ENCODE peak calls at places on chromosome X, in six cellular contexts. M is uterus, A is neural progenitor cell, Y is body of pancreas, X is mammary epithelial cell, J is sigmoid colon. D is an unnamed sample.

GRCh38 chrX:153768311-153769157 is 4.5 kb downstream of the PLXNB3 start:
- DNase-seq in M (no peak), A (no peak), Y (no peak), X (no peak), J (no peak), D (no peak)

GRCh38 chrX:109966246-109966645 is 36.7 kb upstream of the TMEM164 start:
- DNase-seq in M (no peak), A (no peak), Y (no peak), X (peak), J (no peak), D (no peak)

GRCh38 chrX:21657318-21658151 is 595 bp downstream of the KLHL34 start:
- DNase-seq in M (no peak), A (no peak), Y (no peak), X (no peak), J (no peak), D (no peak)

GRCh38 chrX:110346681-110347080 is 12.0 kb upstream of the RTL9 start:
- DNase-seq in M (no peak), A (peak), Y (peak), X (no peak), J (no peak), D (no peak)

GRCh38 chrX:130625381-130625780 is 223.6 kb downstream of the RBMX2 start:
- DNase-seq in M (no peak), A (peak), Y (no peak), X (no peak), J (no peak), D (no peak)

GRCh38 chrX:68183612-68184214 is 249.6 kb downstream of the OPHN1 start:
- DNase-seq in M (no peak), A (peak), Y (no peak), X (no peak), J (no peak), D (no peak)

GRCh38 chrX:106802388-106803275 is at the start of gene TBC1D8B:
- DNase-seq in M (peak), A (peak), Y (peak), X (peak), J (peak), D (peak)

GRCh38 chrX:153473126-153473525 is 2.8 kb upstream of the HAUS7 start:
- DNase-seq in M (no peak), A (no peak), Y (no peak), X (no peak), J (no peak), D (no peak)

GRCh38 chrX:69510137-69510715 is 6.1 kb downstream of the NALF2 start:
- DNase-seq in M (no peak), A (no peak), Y (no peak), X (no peak), J (no peak), D (no peak)

GRCh38 chrX:43949669-43950068 is 23.5 kb downstream of the NDP start:
- DNase-seq in M (no peak), A (peak), Y (peak), X (no peak), J (no peak), D (no peak)

GRCh38 chrX:23904096-23904495 is 3.6 kb downstream of the APOO start:
- DNase-seq in M (no peak), A (peak), Y (no peak), X (peak), J (no peak), D (no peak)

GRCh38 chrX:96440941-96441340 is 243.7 kb upstream of the DIAPH2 start:
- DNase-seq in M (no peak), A (no peak), Y (no peak), X (no peak), J (no peak), D (no peak)

GRCh38 chrX:11430266-11430665 is 137.1 kb downstream of the AMELX start:
- DNase-seq in M (no peak), A (no peak), Y (no peak), X (peak), J (no peak), D (no peak)

GRCh38 chrX:140572724-140573123 is 67.9 kb upstream of the SOX3 start:
- DNase-seq in M (no peak), A (peak), Y (peak), X (peak), J (no peak), D (no peak)

GRCh38 chrX:133749370-133749769 is 236.0 kb downstream of the GPC3 start:
- DNase-seq in M (no peak), A (no peak), Y (no peak), X (no peak), J (no peak), D (no peak)
- TF ChIP-seq CTCF in M (no peak), A (no peak), Y (no peak), X (no peak), J (no peak), D (no peak)

DNA sequence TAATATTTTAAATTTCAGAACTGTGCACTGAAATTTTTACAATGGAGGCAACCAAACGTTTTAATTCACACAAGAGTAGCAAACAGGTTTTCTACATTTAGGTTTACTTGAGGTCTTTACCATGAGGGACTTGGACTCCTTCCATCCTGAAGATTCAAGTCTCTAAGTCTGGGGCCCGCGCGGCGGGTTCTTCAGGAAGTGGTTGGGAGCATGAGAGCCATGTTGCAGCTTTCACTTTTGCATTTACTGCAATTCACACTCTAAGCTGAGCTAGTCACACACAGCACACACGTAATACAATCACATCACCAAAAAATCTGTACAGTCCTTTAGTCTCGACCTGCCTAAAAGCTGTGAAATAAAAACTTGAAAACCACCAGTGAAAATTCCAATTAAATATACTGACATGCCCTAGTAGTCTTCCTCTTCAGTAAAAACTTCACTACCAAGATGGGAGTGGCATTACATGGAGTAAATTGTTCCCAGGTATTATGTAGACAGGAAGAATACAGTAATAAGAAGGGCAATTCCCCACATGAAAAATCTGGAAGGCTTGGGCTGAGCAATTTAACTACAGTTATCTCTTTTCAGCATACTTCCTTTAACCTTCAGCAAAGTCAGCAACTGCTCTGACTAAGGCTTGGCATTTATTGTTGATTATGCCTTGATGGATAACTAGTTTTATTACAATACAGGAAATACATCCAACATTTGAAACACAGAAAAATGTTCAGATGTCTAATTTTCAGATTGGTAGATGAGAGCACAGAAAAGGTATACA is 571.1 kb upstream of the DIPK2B start:
- DNase-seq in M (no peak), A (no peak), Y (no peak), X (peak), J (no peak), D (no peak)
- H3K4me3 ChIP-seq in M (no peak), A (no peak), Y (no peak), X (peak), J (no peak), D (peak)

GRCh38 chrX:40406330-40406859 is 174.4 kb upstream of the ATP6AP2 start:
- DNase-seq in M (no peak), A (no peak), Y (no peak), X (no peak), J (no peak), D (no peak)
- H3K27ac ChIP-seq in M (no peak), A (no peak), Y (no peak), X (no peak), J (no peak), D (no peak)

GRCh38 chrX:14051416-14051815 is 21.7 kb upstream of the GEMIN8 start:
- DNase-seq in M (no peak), A (no peak), Y (no peak), X (no peak), J (no peak), D (no peak)
- TF ChIP-seq CTCF in M (no peak), A (no peak), Y (peak), X (no peak), J (no peak), D (no peak)

GRCh38 chrX:73916931-73917657 is 354.1 kb downstream of the CHIC1 start:
- DNase-seq in M (no peak), A (peak), Y (no peak), X (peak), J (no peak), D (no peak)

GRCh38 chrX:73913580-73913979 is 350.6 kb downstream of the CHIC1 start:
- DNase-seq in M (no peak), A (no peak), Y (no peak), X (peak), J (no peak), D (no peak)

GRCh38 chrX:73916489-73916888 is 353.5 kb downstream of the CHIC1 start:
- DNase-seq in M (no peak), A (no peak), Y (no peak), X (no peak), J (no peak), D (no peak)
- H3K4me3 ChIP-seq in M (no peak), A (no peak), Y (no peak), X (no peak), J (no peak), D (no peak)

GRCh38 chrX:48520455-48520854 is 1.2 kb upstream of the EBP start:
- DNase-seq in M (no peak), A (no peak), Y (no peak), X (no peak), J (no peak), D (no peak)
- H3K27ac ChIP-seq in M (no peak), A (no peak), Y (no peak), X (no peak), J (no peak), D (peak)

DNA sequence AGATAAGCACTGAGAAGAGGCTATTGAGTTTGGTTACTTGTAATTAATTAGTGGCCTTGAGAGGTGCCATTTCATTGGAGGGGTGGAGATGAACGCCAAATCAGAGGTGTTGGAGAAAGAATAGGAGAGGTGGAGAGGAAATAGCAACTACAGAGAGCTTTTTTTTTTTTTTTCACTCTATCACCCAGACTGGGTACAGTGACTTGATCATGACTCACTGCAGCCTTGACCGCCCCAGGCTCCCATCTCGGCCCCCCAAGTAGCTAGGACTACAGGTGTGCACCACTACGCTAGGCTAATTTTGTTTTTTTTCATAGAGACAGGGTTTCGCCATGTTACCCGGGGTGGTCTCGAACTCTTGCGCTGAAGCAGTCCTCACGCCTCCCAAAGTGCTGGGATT is 5.2 kb downstream of the NHS start:
- DNase-seq in M (no peak), A (no peak), Y (no peak), X (peak), J (no peak), D (no peak)
- TF ChIP-seq CTCF in M (no peak), A (no peak), Y (no peak), X (no peak), J (no peak), D (no peak)

GRCh38 chrX:66163447-66163846 is 600 bp upstream of the HEPH start:
- DNase-seq in M (no peak), A (no peak), Y (no peak), X (no peak), J (no peak), D (no peak)

GRCh38 chrX:66164470-66164869 is 423 bp downstream of the HEPH start:
- DNase-seq in M (no peak), A (peak), Y (no peak), X (peak), J (no peak), D (no peak)

GRCh38 chrX:66163849-66164401 is at the start of gene HEPH:
- DNase-seq in M (peak), A (peak), Y (no peak), X (peak), J (no peak), D (no peak)

GRCh38 chrX:66166671-66167070 is 2.6 kb downstream of the HEPH start:
- DNase-seq in M (no peak), A (no peak), Y (no peak), X (no peak), J (no peak), D (no peak)

GRCh38 chrX:66164931-66165330 is 884 bp downstream of the HEPH start:
- DNase-seq in M (no peak), A (no peak), Y (no peak), X (no peak), J (no peak), D (no peak)
- H3K4me3 ChIP-seq in M (peak), A (peak), Y (no peak), X (no peak), J (peak), D (no peak)

D was measured in RWPE2.